ENCODE peak calls at places on chromosomes 12 and 14, in seven cellular contexts. G, Q, Z, C, W, M and K are unnamed samples.

GRCh38 chr12:80291108-80291754 is 152.8 kb upstream of the PTPRQ start:
- DNase-seq in G (no peak), Q (no peak), Z (no peak), C (no peak), W (no peak), M (no peak), K (no peak)

GRCh38 chr12:66688836-66689439 is 10.1 kb upstream of the GRIP1 start:
- DNase-seq in G (peak), Q (peak), Z (peak), C (peak), W (peak), M (peak), K (peak)

GRCh38 chr12:93166891-93167307 is 210.8 kb upstream of the NUDT4 start:
- DNase-seq in G (no peak), Q (no peak), Z (no peak), C (no peak), W (no peak), M (no peak), K (no peak)

GRCh38 chr12:32418903-32419519 is 19.7 kb downstream of the FGD4 start:
- DNase-seq in G (no peak), Q (no peak), Z (no peak), C (peak), W (no peak), M (no peak), K (peak)

GRCh38 chr12:27733052-27733656 is 22.5 kb downstream of the MRPS35 start:
- DNase-seq in G (no peak), Q (no peak), Z (no peak), C (peak), W (peak), M (no peak), K (peak)

GRCh38 chr14:52703225-52703624 is 3.8 kb upstream of the PSMC6 start:
- DNase-seq in G (no peak), Q (no peak), Z (no peak), C (no peak), W (peak), M (no peak), K (no peak)

GRCh38 chr12:12126551-12126950 is 55.8 kb downstream of the BCL2L14 start:
- DNase-seq in G (no peak), Q (no peak), Z (no peak), C (no peak), W (peak), M (no peak), K (no peak)

GRCh38 chr14:92747701-92748258 is 647 bp downstream of the LGMN start:
- DNase-seq in G (no peak), Q (no peak), Z (no peak), C (no peak), W (peak), M (no peak), K (peak)

GRCh38 chr14:102891556-102891955 is 30.9 kb upstream of the AMN start:
- DNase-seq in G (no peak), Q (no peak), Z (no peak), C (no peak), W (peak), M (no peak), K (no peak)